ENCODE peak calls at places on chromosomes 13 and 19, in seven cellular contexts. A is GM19239; B is stimulated activated naive CD8-positive, alpha-beta T cell treated with anti-CD3 and anti-CD28 coated beads, Interleukin-15, Interleukin-2, amounts not matched to agents 100 U/mL and 50 U/mL, for 24 hours; S is stimulated activated CD4-positive, alpha-beta T cell treated with anti-CD3 and anti-CD28 coated beads, Interleukin-1b, Interleukin-23, amount 100 ng/mL, for 1 hour; Z is NCI-H1092 treated with DMSO at 0.1 percent for 48 hours; P is activated T-helper 1 cell treated with Interleukin-2 at 50 U/mL for 16 hours; K is activated CD4-positive, CD25-positive, alpha-beta regulatory T cell treated with anti-CD3 and anti-CD28 coated beads, Interleukin-2, amount 50 U/mL, for 72 hours. G is an unnamed sample.

GRCh38 chr13:48038763-48039162 is 1.2 kb downstream of the NUDT15 start:
- DNase-seq in A (no peak), B (no peak), S (no peak), Z (no peak), P (no peak), K (no peak), G (no peak)

GRCh38 chr19:43769256-43769655 is 11.5 kb downstream of the KCNN4 start:
- DNase-seq in A (no peak), B (no peak), S (no peak), Z (no peak), P (no peak), K (no peak), G (no peak)

GRCh38 chr13:89831157-89831556 is 1516.3 kb upstream of the MIR17HG start:
- DNase-seq in A (no peak), B (no peak), S (no peak), Z (no peak), P (no peak), K (no peak), G (no peak)

GRCh38 chr13:45370922-45371406 is 30.0 kb upstream of the TPT1 start:
- DNase-seq in A (peak), B (peak), S (peak), Z (no peak), P (peak), K (peak), G (peak)

GRCh38 chr13:102651892-102652291 is 43.0 kb downstream of the METTL21C start:
- DNase-seq in A (no peak), B (no peak), S (no peak), Z (no peak), P (no peak), K (no peak), G (peak)

GRCh38 chr13:91601807-91602206 is 203.4 kb downstream of the GPC5 start:
- DNase-seq in A (no peak), B (no peak), S (no peak), Z (no peak), P (no peak), K (no peak), G (no peak)

GRCh38 chr19:3210347-3211017 is 14.0 kb upstream of the CELF5 start:
- DNase-seq in A (peak), B (peak), S (peak), Z (peak), P (peak), K (peak), G (peak)

GRCh38 chr19:16446108-16447014 is 25.4 kb downstream of the EPS15L1 start:
- DNase-seq in A (no peak), B (no peak), S (no peak), Z (no peak), P (no peak), K (no peak), G (peak)

GRCh38 chr19:43518051-43518450 is 8.9 kb downstream of the ETHE1 start:
- DNase-seq in A (no peak), B (no peak), S (no peak), Z (no peak), P (no peak), K (no peak), G (no peak)

GRCh38 chr19:3457531-3458228 is 22.6 kb downstream of the SMIM24 start:
- DNase-seq in A (no peak), B (no peak), S (no peak), Z (no peak), P (no peak), K (no peak), G (peak)

GRCh38 chr13:27919934-27920676 is at the start of gene PDX1:
- DNase-seq in A (no peak), B (peak), S (no peak), Z (no peak), P (no peak), K (no peak), G (no peak)